ENCODE peak calls at places on chromosomes 13 and 19, in four cellular contexts. S is A549, U is IMR-90, X is H1. G is an unnamed sample.

GRCh38 chr19:40224342-40225148 is 1.9 kb downstream of the CCNP start:
- DNase-seq in S (no peak), U (no peak), X (no peak), G (no peak)

GRCh38 chr13:92802776-92803175 is 423.8 kb upstream of the GPC6 start:
- DNase-seq in S (no peak), U (no peak), X (no peak), G (no peak)

GRCh38 chr13:22883961-22884360 is 296.8 kb upstream of the SGCG start:
- DNase-seq in S (no peak), U (no peak), X (no peak), G (no peak)

GRCh38 chr19:17322854-17323253 is 11.8 kb downstream of the ANO8 start:
- DNase-seq in S (no peak), U (no peak), X (no peak), G (no peak)

GRCh38 chr13:51328488-51328887 is 11.0 kb upstream of the SERPINE3 start:
- DNase-seq in S (no peak), U (no peak), X (peak; percentile 77), G (no peak)

GRCh38 chr19:37845932-37846331 is 60.5 kb downstream of the WDR87 start:
- DNase-seq in S (no peak), U (peak; percentile 24), X (no peak), G (no peak)

GRCh38 chr13:42876810-42877550 is 95.6 kb downstream of the FAM216B start:
- DNase-seq in S (no peak), U (peak; percentile 66), X (no peak), G (no peak)

GRCh38 chr19:12967907-12968306 is 1.5 kb upstream of the DAND5 start:
- DNase-seq in S (no peak), U (peak; percentile 55), X (no peak), G (peak; percentile 3)

GRCh38 chr13:64154514-64154913 is 2738.9 kb upstream of the PCDH20 start:
- DNase-seq in S (peak; percentile 1), U (peak; percentile 40), X (no peak), G (no peak)

GRCh38 chr19:38900220-38900629 is 456 bp downstream of the NFKBIB start:
- DNase-seq in S (no peak), U (no peak), X (no peak), G (no peak)

GRCh38 chr13:47603365-47603764 is 397.7 kb downstream of the SUCLA2 start:
- DNase-seq in S (no peak), U (peak; percentile 16), X (no peak), G (no peak)

GRCh38 chr13:30895773-30896172 is 10.3 kb upstream of the MEDAG start:
- DNase-seq in S (no peak), U (peak; percentile 92), X (no peak), G (no peak)

GRCh38 chr13:108595416-108596257 is 33.8 kb upstream of the MYO16 start:
- DNase-seq in S (no peak), U (no peak), X (no peak), G (peak; percentile 28)

GRCh38 chr19:29622191-29623070 is 16.3 kb downstream of the POP4 start:
- DNase-seq in S (no peak), U (no peak), X (no peak), G (no peak)

GRCh38 chr13:98658131-98658530 is 81.2 kb upstream of the STK24 start:
- DNase-seq in S (no peak), U (no peak), X (no peak), G (no peak)

GRCh38 chr19:46915386-46915785 is 54.6 kb downstream of the ARHGAP35 start:
- DNase-seq in S (no peak), U (no peak), X (no peak), G (no peak)

GRCh38 chr19:29115181-29115580 is 97.8 kb downstream of the UQCRFS1 start:
- DNase-seq in S (no peak), U (no peak), X (no peak), G (no peak)

GRCh38 chr19:49907745-49908446 is 11.2 kb upstream of the IL4I1 start:
- DNase-seq in S (no peak), U (no peak), X (no peak), G (no peak)

GRCh38 chr19:18257503-18258470 is 16.5 kb downstream of the IQCN start:
- DNase-seq in S (no peak), U (no peak), X (no peak), G (no peak)

GRCh38 chr19:36547001-36547732 is 19.1 kb upstream of the ZNF260 start:
- DNase-seq in S (peak; percentile 50), U (peak; percentile 3), X (no peak), G (no peak)

GRCh38 chr13:19680751-19681150 is 47.3 kb downstream of the MPHOSPH8 start:
- DNase-seq in S (no peak), U (peak; percentile 60), X (no peak), G (no peak)
- TF ChIP-seq MAFK in S (no peak), U (no peak), X (no peak), G (no peak)

DNA sequence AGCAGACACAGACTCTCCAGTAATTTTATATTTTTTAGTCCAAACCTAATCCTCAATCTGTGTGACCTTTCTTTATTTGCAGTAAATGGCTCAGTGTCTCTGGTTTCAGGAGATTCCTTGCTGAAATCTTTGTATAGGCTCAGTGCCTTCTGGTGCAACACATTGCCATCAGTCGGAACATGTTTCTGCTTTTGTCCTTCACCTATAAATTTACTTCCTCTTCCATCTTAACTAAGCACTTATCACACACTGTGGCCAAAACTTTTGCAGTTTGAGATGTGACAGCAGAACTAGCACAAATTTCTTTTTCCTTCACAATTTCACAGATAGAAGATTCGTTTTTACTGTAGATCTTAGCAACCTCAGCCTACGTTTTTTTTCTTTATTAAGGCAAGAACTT is 44.1 kb downstream of the NDFIP2 start:
- DNase-seq in S (no peak), U (no peak), X (no peak), G (no peak)
- TF ChIP-seq MAFK in S (no peak), U (no peak), X (no peak), G (no peak)

DNA sequence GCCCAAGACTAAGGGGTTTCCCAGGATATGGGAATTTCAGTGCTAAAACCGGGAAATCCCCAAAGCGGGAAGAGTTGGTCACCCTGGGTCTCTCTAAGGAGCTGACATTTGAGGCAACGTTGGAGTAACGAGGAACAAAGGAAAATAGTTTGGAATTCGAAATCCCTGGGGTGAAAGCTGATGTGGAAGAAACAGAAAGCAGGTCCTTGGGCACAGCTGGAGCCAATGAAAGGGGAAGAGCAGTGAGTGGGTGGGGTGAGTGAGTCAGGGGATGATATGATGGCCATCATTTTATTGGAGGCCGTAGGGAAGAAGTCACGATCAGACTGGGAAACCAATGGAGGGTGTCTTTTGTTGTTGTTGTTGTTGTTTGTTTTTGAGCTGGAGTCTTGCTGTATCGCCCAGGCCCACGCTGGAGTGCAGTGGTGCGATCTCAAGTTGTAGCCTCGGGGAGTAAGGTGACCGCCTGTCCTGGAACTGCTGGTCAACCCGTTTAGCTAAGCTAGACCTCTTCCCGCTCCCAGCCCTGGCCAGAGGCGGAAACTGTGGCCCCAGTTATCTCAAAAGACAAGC is 3.4 kb upstream of the RFX2 start:
- DNase-seq in S (no peak), U (no peak), X (no peak), G (no peak)
- TF ChIP-seq MAFK in S (no peak), U (no peak), X (no peak), G (no peak)

DNA sequence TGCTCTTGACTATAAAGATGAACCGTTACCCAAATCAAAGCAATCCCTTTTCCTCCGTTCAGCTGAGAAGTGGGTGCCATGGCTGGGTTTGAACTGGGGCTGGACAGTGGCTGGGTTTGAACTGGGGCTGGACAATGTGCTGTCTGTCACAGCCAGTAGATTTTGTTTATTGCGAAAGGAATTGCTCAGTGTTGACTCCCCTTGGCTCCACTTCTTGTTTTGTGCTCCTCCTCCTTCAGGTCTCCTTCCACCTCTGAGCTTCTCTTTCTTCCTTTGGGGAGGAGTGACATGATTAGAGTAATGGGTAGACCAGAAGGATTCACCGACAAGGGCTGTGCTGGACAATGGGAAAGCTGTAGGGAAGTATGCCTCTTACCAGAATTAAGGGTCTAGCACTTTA is 19.4 kb upstream of the MBNL2 start:
- DNase-seq in S (no peak), U (no peak), X (no peak), G (no peak)
- TF ChIP-seq MAFK in S (no peak), U (no peak), X (no peak), G (no peak)

DNA sequence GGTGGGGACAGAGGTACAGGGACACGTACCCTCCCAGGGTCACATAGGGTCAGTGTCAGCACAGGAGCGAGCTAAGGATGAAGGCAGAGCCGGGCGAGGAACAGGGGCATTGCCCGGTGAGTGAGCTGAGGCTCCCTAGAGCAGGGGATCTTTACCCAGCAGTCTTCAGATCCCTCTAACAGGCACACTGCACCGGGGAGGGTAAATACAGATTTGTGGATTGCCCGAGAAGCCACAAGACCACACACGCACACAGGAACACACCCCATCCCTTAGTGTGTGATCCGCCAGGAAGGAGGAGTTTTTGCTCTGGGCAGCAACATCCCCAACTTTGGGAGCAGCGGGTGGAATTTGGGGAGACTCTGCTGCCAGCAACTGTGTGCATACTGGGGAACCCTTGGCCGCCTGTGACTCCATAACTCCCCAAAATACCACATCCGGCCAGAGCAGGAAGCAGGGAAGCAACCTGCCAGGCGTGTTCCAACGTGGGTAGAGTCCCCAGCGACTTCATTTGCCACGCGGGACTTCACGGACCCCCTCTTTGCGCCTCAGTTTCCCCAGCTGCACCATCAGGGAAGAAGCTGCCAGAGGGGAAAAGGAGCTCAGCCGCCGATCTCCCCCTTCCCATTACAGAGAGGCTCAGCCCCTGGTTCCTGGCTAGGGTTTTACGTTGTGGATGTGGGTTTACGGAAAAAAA is 5.9 kb upstream of the TLE2 start:
- DNase-seq in S (no peak), U (peak; percentile 35), X (no peak), G (no peak)
- TF ChIP-seq MAFK in S (no peak), U (no peak), X (no peak), G (no peak)

GRCh38 chr19:19278315-19278714 is 5.2 kb upstream of the TM6SF2 start:
- DNase-seq in S (no peak), U (no peak), X (no peak), G (no peak)
- TF ChIP-seq MAFK in S (no peak), U (no peak), X (no peak), G (no peak)

GRCh38 chr13:35549481-35549880 is 73.0 kb upstream of the MAB21L1 start:
- DNase-seq in S (peak; percentile 27), U (peak; percentile 43), X (no peak), G (no peak)
- TF ChIP-seq MAFK in S (no peak), U (no peak), X (no peak), G (no peak)